ENCODE peak calls at places on chromosome 5, in five cellular contexts. D is fibroblast of lung, A is lung, J is uterus, H is AG04450. T is an unnamed sample.

GRCh38 chr5:76099756-76100155 is 16.6 kb downstream of the SV2C start:
- DNase-seq in D (no peak), A (no peak), J (no peak), H (no peak), T (no peak)

GRCh38 chr5:67010684-67011409 is 185.8 kb downstream of the CD180 start:
- DNase-seq in D (peak; percentile 75), A (no peak), J (no peak), H (peak; percentile 32), T (no peak)

GRCh38 chr5:78634634-78635033 is 13.9 kb downstream of the LHFPL2 start:
- DNase-seq in D (peak; percentile 34), A (no peak), J (no peak), H (no peak), T (no peak)

GRCh38 chr5:118529361-118530154 is 458.8 kb downstream of the DTWD2 start:
- DNase-seq in D (no peak), A (no peak), J (no peak), H (no peak), T (peak; percentile 35)

GRCh38 chr5:126732716-126733115 is 44.2 kb upstream of the LMNB1 start:
- DNase-seq in D (no peak), A (no peak), J (no peak), H (no peak), T (no peak)

GRCh38 chr5:42880621-42881020 is 68.9 kb upstream of the SELENOP start:
- DNase-seq in D (no peak), A (no peak), J (no peak), H (no peak), T (no peak)

GRCh38 chr5:102539598-102539997 is 40.8 kb upstream of the SLCO6A1 start:
- DNase-seq in D (no peak), A (no peak), J (no peak), H (no peak), T (peak; percentile 47)

GRCh38 chr5:81292130-81292529 is 9.3 kb upstream of the ZCCHC9 start:
- DNase-seq in D (no peak), A (no peak), J (no peak), H (no peak), T (no peak)

GRCh38 chr5:141507387-141508091 is 18.7 kb downstream of the PCDHGC5 start:
- DNase-seq in D (peak; percentile 96), A (no peak), J (peak; percentile 76), H (peak; percentile 83), T (peak; percentile 39)

GRCh38 chr5:1089621-1090040 is 22.2 kb downstream of the SLC12A7 start:
- DNase-seq in D (no peak), A (no peak), J (no peak), H (no peak), T (no peak)

GRCh38 chr5:127307868-127308267 is 17.3 kb downstream of the MEGF10 start:
- DNase-seq in D (no peak), A (no peak), J (no peak), H (no peak), T (no peak)

GRCh38 chr5:132177691-132178149 is 49.9 kb downstream of the P4HA2 start:
- DNase-seq in D (no peak), A (no peak), J (no peak), H (no peak), T (no peak)

GRCh38 chr5:41878173-41878572 is 7.9 kb upstream of the OXCT1 start:
- DNase-seq in D (no peak), A (no peak), J (no peak), H (no peak), T (no peak)

GRCh38 chr5:169270827-169271226 is 30.1 kb downstream of the SLIT3 start:
- DNase-seq in D (no peak), A (no peak), J (no peak), H (no peak), T (no peak)

DNA sequence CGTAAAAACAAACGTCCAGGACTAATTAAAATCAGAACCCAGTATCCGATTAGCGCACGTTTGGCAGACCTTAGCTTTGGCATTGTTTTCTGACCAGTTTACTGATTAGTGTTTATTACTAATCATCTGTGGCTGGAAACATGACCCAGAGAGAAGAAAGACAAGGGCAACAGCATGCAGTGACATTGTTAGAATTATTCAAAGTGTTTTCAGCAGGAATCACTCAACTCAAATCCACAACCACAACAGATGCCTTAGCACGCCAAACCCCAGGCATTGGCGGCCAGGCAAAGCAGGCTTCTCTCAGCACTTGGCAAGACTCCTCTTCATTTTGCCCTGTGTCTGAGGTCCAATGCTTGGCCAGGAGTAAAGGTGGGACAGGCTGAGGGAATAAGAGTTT is 490.0 kb downstream of the EBF1 start:
- DNase-seq in D (no peak), A (no peak), J (no peak), H (no peak), T (no peak)
- H3K9me3 ChIP-seq in D (no peaks in the 10 kb centered on the region), A (no peaks in the 10 kb centered on the region), J (no peaks in the 10 kb centered on the region), H (no peaks in the 10 kb centered on the region), T (no peaks in the 10 kb centered on the region)

DNA sequence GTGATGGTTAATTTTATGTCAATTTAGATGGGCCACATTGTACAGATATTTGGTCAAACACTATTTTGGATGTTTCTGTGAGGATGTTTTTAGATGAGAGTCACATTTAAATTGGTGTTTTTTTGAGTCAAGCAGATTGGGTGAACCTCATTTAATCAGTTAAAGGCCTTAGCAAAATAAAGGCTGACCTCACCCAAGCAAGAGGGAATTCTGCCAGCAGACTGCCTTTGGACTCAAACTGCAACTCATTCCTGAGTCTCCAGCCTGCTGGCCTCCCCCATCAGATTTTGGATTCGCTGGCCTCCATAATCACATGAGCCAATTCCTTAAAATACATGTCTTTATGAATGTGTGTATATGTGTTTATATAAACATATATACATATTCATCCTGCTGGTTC is 282.7 kb upstream of the POU5F2 start:
- DNase-seq in D (no peak), A (no peak), J (no peak), H (no peak), T (no peak)
- H3K4me3 ChIP-seq in D (no peak overlapping the region), A (no peak overlapping the region), J (no peak overlapping the region), H (no peak overlapping the region), T (no peak overlapping the region)

GRCh38 chr5:154758501-154758900 is 3.3 kb downstream of the LARP1 start:
- DNase-seq in D (peak; percentile 31), A (no peak), J (no peak), H (no peak), T (no peak)

GRCh38 chr5:154756203-154756870 is 1.2 kb downstream of the LARP1 start:
- DNase-seq in D (no peak), A (peak; percentile 57), J (peak; percentile 33), H (no peak), T (peak; percentile 49)

GRCh38 chr5:154757647-154758406 is 2.6 kb downstream of the LARP1 start:
- DNase-seq in D (no peak), A (no peak), J (no peak), H (no peak), T (no peak)

GRCh38 chr5:154755361-154756202 is at the start of gene LARP1:
- DNase-seq in D (no peak), A (peak; percentile 35), J (no peak), H (no peak), T (peak; percentile 68)

GRCh38 chr5:154756871-154757646 is 1.9 kb downstream of the LARP1 start:
- DNase-seq in D (peak; percentile 46), A (peak; percentile 52), J (peak; percentile 65), H (no peak), T (peak; percentile 68)
- TF ChIP-seq CTCF in D (no peak), A (no peak), J (no peak), H (no peak), T (no peak)

GRCh38 chr5:122790354-122791123 is 15.7 kb downstream of the SNX2 start:
- DNase-seq in D (no peak), A (no peak), J (no peak), H (no peak), T (no peak)
- H3K9me3 ChIP-seq in D (no peaks in the 10 kb centered on the region), A (peaks cover 2% of the 10 kb centered on the region), J (peaks cover under 1% of the 10 kb centered on the region), H (no peaks in the 10 kb centered on the region), T (no peaks in the 10 kb centered on the region)

DNA sequence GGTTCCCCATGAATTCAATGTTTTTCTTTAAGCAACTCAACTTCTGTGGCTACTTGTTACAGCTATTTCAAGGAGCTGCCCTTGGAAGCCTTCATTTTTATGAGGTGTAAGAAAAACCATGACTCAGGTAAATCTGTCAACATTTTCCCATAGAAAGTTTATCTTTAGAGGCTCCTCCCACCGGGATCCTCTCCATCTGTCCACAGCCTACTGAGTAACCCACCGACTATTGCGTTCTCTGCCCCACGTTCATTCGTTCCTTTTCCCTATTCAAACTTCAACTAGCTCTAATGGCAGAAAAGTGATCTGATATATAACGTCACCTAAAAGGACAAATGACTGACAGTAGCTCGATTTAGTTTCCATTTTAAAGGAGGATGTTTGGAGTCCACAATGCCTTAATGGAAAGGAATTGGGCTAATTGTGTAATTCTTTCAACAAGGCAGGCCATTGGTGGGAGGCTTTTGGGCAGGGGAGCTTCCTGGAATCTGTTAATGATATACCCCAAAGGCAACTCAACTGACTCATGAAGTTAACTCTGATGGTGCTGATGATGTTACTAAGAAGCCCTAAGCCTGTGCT is 29.3 kb upstream of the NR3C1 start:
- DNase-seq in D (no peak), A (no peak), J (no peak), H (no peak), T (no peak)
- H3K4me3 ChIP-seq in D (no peak overlapping the region), A (no peak overlapping the region), J (no peak overlapping the region), H (no peak overlapping the region), T (no peak overlapping the region)